ENCODE peak calls at places on chromosomes 6 and 20, in eight cellular contexts. N, I, O, L, Q, B, Z and V are unnamed samples.

GRCh38 chr6:47153066-47153755 is 111.1 kb upstream of the ADGRF1 start:
- DNase-seq in N (no peak), I (no peak), O (no peak), L (no peak), Q (peak; percentile 47), B (no peak), Z (no peak), V (no peak)

GRCh38 chr20:13320702-13321101 is 99.6 kb downstream of the ISM1 start:
- DNase-seq in N (no peak), I (no peak), O (no peak), L (no peak), Q (no peak), B (no peak), Z (no peak), V (no peak)

GRCh38 chr20:62942456-62942855 is 4.5 kb downstream of the GID8 start:
- DNase-seq in N (no peak), I (no peak), O (no peak), L (no peak), Q (no peak), B (no peak), Z (no peak), V (no peak)

GRCh38 chr20:40797425-40797824 is 108.4 kb upstream of the MAFB start:
- DNase-seq in N (no peak), I (peak; percentile 12), O (no peak), L (no peak), Q (peak; percentile 36), B (no peak), Z (no peak), V (peak; percentile 28)

GRCh38 chr6:39377530-39377929 is 55.0 kb upstream of the KCNK16 start:
- DNase-seq in N (peak; percentile 44), I (peak; percentile 42), O (peak; percentile 74), L (peak; percentile 23), Q (peak; percentile 88), B (peak; percentile 71), Z (no peak), V (peak; percentile 48)

GRCh38 chr6:163231356-163232014 is 183.0 kb upstream of the QKI start:
- DNase-seq in N (no peak), I (no peak), O (no peak), L (no peak), Q (no peak), B (no peak), Z (no peak), V (no peak)

GRCh38 chr6:90384720-90385119 is 88.1 kb upstream of the BACH2 start:
- DNase-seq in N (no peak), I (no peak), O (no peak), L (no peak), Q (no peak), B (no peak), Z (no peak), V (no peak)

GRCh38 chr6:125533710-125534397 is 215.6 kb upstream of the HEY2 start:
- DNase-seq in N (no peak), I (no peak), O (no peak), L (no peak), Q (no peak), B (no peak), Z (no peak), V (peak; percentile 28)

GRCh38 chr20:7387638-7388193 is 552.5 kb downstream of the HAO1 start:
- DNase-seq in N (no peak), I (no peak), O (no peak), L (no peak), Q (no peak), B (no peak), Z (no peak), V (no peak)

GRCh38 chr20:60632420-60633262 is 619.4 kb upstream of the CDH4 start:
- DNase-seq in N (no peak), I (no peak), O (no peak), L (peak; percentile 22), Q (peak; percentile 20), B (no peak), Z (no peak), V (no peak)

GRCh38 chr6:119533603-119534279 is 184.2 kb upstream of the MAN1A1 start:
- DNase-seq in N (no peak), I (peak; percentile 83), O (no peak), L (no peak), Q (peak; percentile 89), B (no peak), Z (no peak), V (no peak)

DNA sequence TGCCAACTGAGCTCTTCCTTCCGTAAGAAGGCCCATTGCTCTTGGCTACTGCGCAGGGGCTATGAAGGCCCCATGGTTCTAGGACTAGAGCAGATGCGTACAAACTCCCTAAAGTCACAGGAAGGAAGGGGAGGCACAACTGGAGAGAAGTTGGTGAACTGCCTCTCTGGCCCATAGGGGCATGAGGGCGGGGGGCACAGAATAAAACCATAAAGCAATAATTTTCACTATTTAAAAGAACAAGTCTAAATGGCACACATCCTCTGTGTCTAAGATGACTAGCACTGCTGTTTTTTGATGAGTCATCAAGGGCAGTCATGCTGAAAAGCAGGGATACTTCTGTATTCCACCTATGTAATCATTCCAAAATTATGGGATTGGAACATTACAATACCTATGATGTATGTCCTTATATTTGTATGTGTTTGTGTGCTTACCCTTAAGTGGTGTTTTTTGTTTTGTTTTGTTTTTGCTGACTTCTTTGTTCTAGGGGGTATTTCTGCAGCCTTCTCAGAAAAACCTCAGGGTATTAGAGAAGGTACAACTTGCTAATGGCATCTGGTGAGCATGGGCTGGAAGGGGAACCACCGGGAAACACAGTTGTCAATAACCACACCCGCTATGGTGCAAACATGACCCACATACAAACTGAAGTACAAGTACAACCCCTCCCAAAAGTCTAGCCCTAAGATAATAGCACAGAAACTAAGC is 36.9 kb downstream of the B4GALT5 start:
- DNase-seq in N (no peak), I (peak; percentile 61), O (no peak), L (peak; percentile 49), Q (peak; percentile 84), B (no peak), Z (no peak), V (no peak)
- H3K4me1 ChIP-seq in N (peaks cover 55% of the 10 kb centered on the region), I (peaks cover 46% of the 10 kb centered on the region), O (peaks cover 14% of the 10 kb centered on the region), L (peaks cover 97% of the 10 kb centered on the region), Q (peaks cover 65% of the 10 kb centered on the region), B (peaks cover 79% of the 10 kb centered on the region), Z (peaks cover 51% of the 10 kb centered on the region), V (peaks cover 31% of the 10 kb centered on the region)

GRCh38 chr6:143689852-143690251 is 12.1 kb downstream of the PHACTR2 start:
- DNase-seq in N (no peak), I (peak; percentile 54), O (no peak), L (no peak), Q (no peak), B (no peak), Z (no peak), V (no peak)

GRCh38 chr6:143691900-143692572 is 14.3 kb downstream of the PHACTR2 start:
- DNase-seq in N (no peak), I (no peak), O (peak; percentile 46), L (no peak), Q (no peak), B (no peak), Z (no peak), V (no peak)

GRCh38 chr6:143692696-143693095 is 14.9 kb downstream of the PHACTR2 start:
- DNase-seq in N (no peak), I (no peak), O (no peak), L (no peak), Q (no peak), B (no peak), Z (no peak), V (no peak)

GRCh38 chr6:143688681-143689080 is 10.9 kb downstream of the PHACTR2 start:
- DNase-seq in N (no peak), I (no peak), O (no peak), L (no peak), Q (no peak), B (no peak), Z (no peak), V (no peak)

DNA sequence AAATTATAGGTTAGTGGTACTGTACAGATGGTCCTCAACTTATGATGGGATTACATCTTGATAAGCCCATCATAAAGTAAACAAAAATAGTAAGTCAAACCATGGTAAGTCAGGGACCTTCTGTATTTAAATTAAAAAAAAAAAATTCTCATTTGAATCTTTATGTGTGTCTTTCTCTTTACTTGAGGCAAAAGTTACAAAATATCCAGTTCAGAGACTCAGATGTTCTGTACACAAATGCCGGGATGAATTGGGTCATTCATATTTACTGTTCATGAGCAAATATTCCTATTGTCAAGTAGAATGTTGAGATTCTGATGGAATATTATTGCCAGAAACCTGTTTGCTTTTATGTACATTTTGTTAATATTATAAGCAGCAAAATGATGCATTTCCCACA is 13.4 kb downstream of the PHACTR2 start:
- DNase-seq in N (no peak), I (no peak), O (no peak), L (no peak), Q (no peak), B (no peak), Z (no peak), V (no peak)
- H3K4me1 ChIP-seq in N (no peaks in the 10 kb centered on the region), I (peaks cover 27% of the 10 kb centered on the region), O (peaks cover 11% of the 10 kb centered on the region), L (peaks cover 63% of the 10 kb centered on the region), Q (peaks cover 43% of the 10 kb centered on the region), B (peaks cover 95% of the 10 kb centered on the region), Z (peaks cover 9% of the 10 kb centered on the region), V (peaks cover 15% of the 10 kb centered on the region)

GRCh38 chr6:41572613-41573012 is 26.4 kb downstream of the FOXP4 start:
- DNase-seq in N (no peak), I (no peak), O (no peak), L (no peak), Q (no peak), B (no peak), Z (no peak), V (no peak)

GRCh38 chr6:41573268-41573667 is 27.1 kb downstream of the FOXP4 start:
- DNase-seq in N (no peak), I (no peak), O (peak; percentile 60), L (no peak), Q (no peak), B (no peak), Z (no peak), V (no peak)

GRCh38 chr6:41576667-41577066 is 30.5 kb downstream of the FOXP4 start:
- DNase-seq in N (no peak), I (no peak), O (no peak), L (no peak), Q (no peak), B (no peak), Z (no peak), V (no peak)

GRCh38 chr6:41575598-41575997 is 29.4 kb downstream of the FOXP4 start:
- DNase-seq in N (no peak), I (no peak), O (no peak), L (no peak), Q (no peak), B (no peak), Z (no peak), V (no peak)

DNA sequence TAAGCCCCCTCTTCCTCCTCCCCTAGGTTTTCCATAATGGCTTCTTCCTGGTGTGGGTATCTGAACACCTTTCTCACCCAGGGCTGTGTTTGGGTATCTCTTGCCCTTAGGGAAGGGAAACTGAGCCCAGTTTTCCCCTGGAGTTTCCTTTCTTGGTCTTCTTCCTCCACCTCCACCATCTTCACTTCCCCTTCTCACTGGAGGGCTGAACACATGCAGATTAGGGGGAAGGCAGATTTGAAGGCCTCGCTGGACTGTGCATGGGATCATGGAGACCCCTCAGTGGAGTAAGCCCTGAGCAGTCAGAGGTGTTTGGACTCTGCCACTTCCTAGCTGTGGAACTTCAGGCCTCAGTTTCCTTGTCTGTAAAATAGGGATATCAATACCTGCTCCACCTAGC is 27.8 kb downstream of the FOXP4 start:
- DNase-seq in N (no peak), I (no peak), O (no peak), L (no peak), Q (no peak), B (no peak), Z (no peak), V (no peak)
- H3K4me1 ChIP-seq in N (peaks cover 10% of the 10 kb centered on the region), I (peaks cover 15% of the 10 kb centered on the region), O (peaks cover 56% of the 10 kb centered on the region), L (peaks cover 9% of the 10 kb centered on the region), Q (peaks cover 16% of the 10 kb centered on the region), B (peaks cover 38% of the 10 kb centered on the region), Z (no peaks in the 10 kb centered on the region), V (peaks cover 29% of the 10 kb centered on the region)

GRCh38 chr6:108570518-108570917 is 9.8 kb downstream of the FOXO3 start:
- DNase-seq in N (no peak), I (no peak), O (no peak), L (no peak), Q (peak; percentile 22), B (no peak), Z (no peak), V (no peak)
- H3K4me1 ChIP-seq in N (peaks cover 21% of the 10 kb centered on the region), I (peaks cover 23% of the 10 kb centered on the region), O (no peaks in the 10 kb centered on the region), L (peaks cover 79% of the 10 kb centered on the region), Q (peaks cover 17% of the 10 kb centered on the region), B (peaks cover 77% of the 10 kb centered on the region), Z (peaks cover 26% of the 10 kb centered on the region), V (peaks cover 3% of the 10 kb centered on the region)